ENCODE peak calls at places on chromosomes 1 and 21, in four cellular contexts. One of them, this sample, is unnamed.

GRCh38 chr1:50562106-50562505 is 138.9 kb upstream of the DMRTA2 start:
- DNase-seq in fibroblast of the aortic adventitia: peak
- DNase-seq in A549: no peak
- DNase-seq in DND-41: no peak
- DNase-seq in this sample: no peak

GRCh38 chr21:17821121-17821520 is 2.0 kb upstream of the C21orf91 start:
- DNase-seq in fibroblast of the aortic adventitia: no peak
- DNase-seq in A549: no peak
- DNase-seq in DND-41: no peak
- DNase-seq in this sample: no peak

GRCh38 chr1:2103266-2103900 is 53.2 kb downstream of the PRKCZ start:
- DNase-seq in fibroblast of the aortic adventitia: no peak
- DNase-seq in A549: no peak
- DNase-seq in DND-41: no peak
- DNase-seq in this sample: no peak

GRCh38 chr1:204858381-204858821 is 12.3 kb upstream of the NFASC start:
- DNase-seq in fibroblast of the aortic adventitia: no peak
- DNase-seq in A549: no peak
- DNase-seq in DND-41: no peak
- DNase-seq in this sample: no peak

GRCh38 chr1:246503341-246503740 is 3.7 kb downstream of the SMYD3 start:
- DNase-seq in fibroblast of the aortic adventitia: no peak
- DNase-seq in A549: peak
- DNase-seq in DND-41: no peak
- DNase-seq in this sample: no peak

GRCh38 chr1:50139339-50139738 is 30.6 kb downstream of the ELAVL4 start:
- DNase-seq in fibroblast of the aortic adventitia: no peak
- DNase-seq in A549: no peak
- DNase-seq in DND-41: no peak
- DNase-seq in this sample: no peak

GRCh38 chr1:34695580-34695979 is 59.3 kb upstream of the GJB5 start:
- DNase-seq in fibroblast of the aortic adventitia: no peak
- DNase-seq in A549: no peak
- DNase-seq in DND-41: no peak
- DNase-seq in this sample: no peak

GRCh38 chr1:42335809-42336518 is 929 bp upstream of the FOXJ3 start:
- DNase-seq in fibroblast of the aortic adventitia: peak
- DNase-seq in A549: peak
- DNase-seq in DND-41: no peak
- DNase-seq in this sample: peak

GRCh38 chr1:30722175-30722537 is 1.2 kb downstream of the MATN1 start:
- DNase-seq in fibroblast of the aortic adventitia: no peak
- DNase-seq in A549: no peak
- DNase-seq in DND-41: no peak
- DNase-seq in this sample: peak

GRCh38 chr21:39390212-39390765 is 41.4 kb upstream of the HMGN1 start:
- DNase-seq in fibroblast of the aortic adventitia: no peak
- DNase-seq in A549: no peak
- DNase-seq in DND-41: no peak
- DNase-seq in this sample: no peak

GRCh38 chr1:238558156-238558555 is 667.4 kb upstream of the ZP4 start:
- DNase-seq in fibroblast of the aortic adventitia: peak
- DNase-seq in A549: no peak
- DNase-seq in DND-41: no peak
- DNase-seq in this sample: no peak

GRCh38 chr1:174158767-174159252 is 510 bp upstream of the RABGAP1L start:
- DNase-seq in fibroblast of the aortic adventitia: no peak
- DNase-seq in A549: no peak
- DNase-seq in DND-41: no peak
- DNase-seq in this sample: no peak

GRCh38 chr1:220681220-220681847 is 8.8 kb upstream of the C1orf115 start:
- DNase-seq in fibroblast of the aortic adventitia: no peak
- DNase-seq in A549: no peak
- DNase-seq in DND-41: no peak
- DNase-seq in this sample: peak
- H3K4me3 ChIP-seq in fibroblast of the aortic adventitia: no peak
- H3K4me3 ChIP-seq in A549: no peak
- H3K4me3 ChIP-seq in DND-41: no peak
- H3K4me3 ChIP-seq in this sample: no peak

GRCh38 chr1:28437924-28438699 is 67.7 kb upstream of the RCC1 start:
- DNase-seq in fibroblast of the aortic adventitia: peak
- DNase-seq in A549: peak
- DNase-seq in DND-41: peak
- DNase-seq in this sample: peak
- H3K4me3 ChIP-seq in fibroblast of the aortic adventitia: peak
- H3K4me3 ChIP-seq in A549: peak
- H3K4me3 ChIP-seq in DND-41: no peak
- H3K4me3 ChIP-seq in this sample: no peak

DNA sequence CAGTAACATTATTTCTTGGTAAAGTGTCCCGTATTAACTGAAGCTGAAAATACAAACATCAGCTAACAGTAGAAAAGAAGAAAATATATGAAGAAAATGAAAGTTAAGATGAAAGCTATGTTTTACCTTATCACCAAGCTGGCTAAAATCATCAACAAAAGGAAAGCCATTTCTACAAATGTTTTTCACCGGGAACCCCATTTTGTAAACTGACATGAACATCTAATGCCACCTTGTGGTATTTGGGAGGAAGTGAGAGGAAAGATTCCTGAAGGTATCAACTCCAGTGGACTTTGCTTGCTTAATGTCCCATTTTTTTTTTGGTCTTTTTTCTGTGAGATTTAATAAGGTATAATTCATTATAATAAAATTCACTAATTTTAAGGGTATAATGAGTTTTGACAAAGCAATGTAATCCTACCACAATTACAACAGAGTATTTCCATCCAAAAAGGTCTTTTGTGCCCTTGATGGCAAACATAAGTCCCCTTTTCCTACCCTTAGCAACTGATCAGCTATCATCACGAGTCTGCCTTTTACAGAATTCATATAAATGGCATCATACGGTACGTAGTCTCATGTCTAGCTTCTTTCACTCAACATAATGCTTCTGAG is 7.7 kb downstream of the SDHB start:
- DNase-seq in fibroblast of the aortic adventitia: peak
- DNase-seq in A549: peak
- DNase-seq in DND-41: no peak
- DNase-seq in this sample: peak
- H3K4me3 ChIP-seq in fibroblast of the aortic adventitia: peak
- H3K4me3 ChIP-seq in A549: no peak
- H3K4me3 ChIP-seq in DND-41: no peak
- H3K4me3 ChIP-seq in this sample: no peak

GRCh38 chr1:185156321-185156853 is 366 bp downstream of the TRMT1L start:
- DNase-seq in fibroblast of the aortic adventitia: peak
- DNase-seq in A549: no peak
- DNase-seq in DND-41: no peak
- DNase-seq in this sample: peak

GRCh38 chr1:185152187-185152767 is 4.5 kb downstream of the TRMT1L start:
- DNase-seq in fibroblast of the aortic adventitia: peak
- DNase-seq in A549: no peak
- DNase-seq in DND-41: no peak
- DNase-seq in this sample: no peak

GRCh38 chr1:185155600-185156320 is 993 bp downstream of the TRMT1L start:
- DNase-seq in fibroblast of the aortic adventitia: peak
- DNase-seq in A549: no peak
- DNase-seq in DND-41: no peak
- DNase-seq in this sample: peak

GRCh38 chr1:185156854-185157598 is at the start of the genes SWT1 and TRMT1L:
- DNase-seq in fibroblast of the aortic adventitia: peak
- DNase-seq in A549: peak
- DNase-seq in DND-41: peak
- DNase-seq in this sample: peak

DNA sequence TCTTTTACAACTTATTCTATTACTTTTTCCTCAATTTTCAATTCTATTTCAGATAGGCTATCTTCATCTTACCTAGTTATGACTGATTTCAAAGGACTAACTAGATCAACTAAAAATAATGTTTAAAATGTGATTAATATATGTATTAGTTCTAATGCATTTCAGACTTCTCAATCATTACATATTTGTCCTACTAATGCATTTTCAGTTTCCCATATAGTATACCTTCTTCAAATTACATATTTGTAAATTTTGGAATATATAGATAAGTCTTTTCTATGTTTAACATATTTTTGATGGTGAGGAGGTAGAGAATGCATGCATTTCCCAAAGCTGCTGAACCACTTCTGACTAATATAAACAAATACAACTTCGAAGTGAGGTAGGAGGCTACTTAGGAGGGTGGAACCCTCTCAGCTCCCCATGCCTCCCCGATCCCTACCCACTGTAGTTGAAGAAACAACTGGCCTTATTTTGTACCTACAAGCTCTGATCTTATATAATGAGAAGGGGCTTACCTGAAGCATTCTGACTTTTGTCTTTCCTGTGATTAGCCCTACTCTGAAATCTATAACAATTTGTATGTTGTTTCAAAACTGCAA is 1.7 kb downstream of the TRMT1L start:
- DNase-seq in fibroblast of the aortic adventitia: peak
- DNase-seq in A549: no peak
- DNase-seq in DND-41: no peak
- DNase-seq in this sample: peak
- H3K4me3 ChIP-seq in fibroblast of the aortic adventitia: peak
- H3K4me3 ChIP-seq in A549: no peak
- H3K4me3 ChIP-seq in DND-41: no peak
- H3K4me3 ChIP-seq in this sample: no peak

DNA sequence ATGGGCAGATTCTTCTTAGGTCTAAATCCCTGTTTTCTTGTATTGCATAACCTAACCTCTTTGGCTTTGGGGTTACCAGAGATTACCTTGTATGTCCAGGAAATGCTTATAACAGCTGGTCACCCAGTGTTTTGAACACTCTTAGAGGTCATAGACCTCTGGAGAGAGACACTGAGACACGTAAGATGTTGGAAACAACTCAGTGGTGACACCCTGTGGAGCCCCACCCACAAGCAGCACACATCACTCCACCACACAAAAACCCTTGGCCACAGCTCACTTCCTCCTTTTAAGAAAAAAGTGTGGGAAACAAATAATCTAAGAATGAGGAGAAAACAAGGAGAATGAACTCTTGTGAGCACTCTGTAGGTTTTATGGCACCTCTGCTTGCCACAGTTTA is 26.3 kb upstream of the CYP4B1 start:
- DNase-seq in fibroblast of the aortic adventitia: no peak
- DNase-seq in A549: peak
- DNase-seq in DND-41: no peak
- DNase-seq in this sample: no peak
- H3K4me3 ChIP-seq in fibroblast of the aortic adventitia: no peak
- H3K4me3 ChIP-seq in A549: no peak
- H3K4me3 ChIP-seq in DND-41: no peak
- H3K4me3 ChIP-seq in this sample: no peak

This sample was measured in small intestine.